ENCODE peak calls at places on chromosomes 4 and X, in four cellular contexts. Q, A, H and P are unnamed samples.

GRCh38 chr4:145409393-145409792 is 72.3 kb upstream of the SMAD1 start:
- DNase-seq in H (no peak), A (no peak), Q (no peak), P (no peak)

GRCh38 chr4:4308800-4309441 is 18.9 kb downstream of the ZBTB49 start:
- DNase-seq in Q (no peak), A (no peak), H (no peak), P (no peak)

GRCh38 chrX:23729214-23729613 is 13.9 kb downstream of the ACOT9 start:
- DNase-seq in A (no peak), H (no peak), Q (no peak), P (no peak)

GRCh38 chr4:35684755-35685154 is 559.6 kb downstream of the ARAP2 start:
- DNase-seq in H (no peak), Q (no peak), A (no peak), P (no peak)

GRCh38 chr4:7900351-7900750 is 39.3 kb downstream of the AFAP1 start:
- DNase-seq in A (peak; percentile 40), H (no peak), Q (no peak), P (peak; percentile 44)

GRCh38 chr4:70704333-70705145 is 16.2 kb downstream of the UTP3 start:
- DNase-seq in H (peak; percentile 87), Q (peak; percentile 73), A (peak; percentile 94), P (peak; percentile 93)

GRCh38 chr4:183783933-183784622 is 121.0 kb upstream of the STOX2 start:
- DNase-seq in H (no peak), A (no peak), Q (no peak), P (no peak)

GRCh38 chrX:39491548-39492297 is 606.0 kb downstream of the BCOR start:
- DNase-seq in Q (no peak), H (no peak), A (no peak), P (no peak)

GRCh38 chr4:173521474-173522159 is 8.4 kb downstream of the HAND2 start:
- DNase-seq in Q (no peak), H (peak; percentile 61), A (no peak), P (peak; percentile 83)

GRCh38 chr4:22689428-22689827 is 3.3 kb upstream of the GBA3 start:
- DNase-seq in Q (no peak), A (no peak), H (no peak), P (no peak)

GRCh38 chrX:154596290-154596929 is 11.5 kb downstream of the CTAG1A start:
- DNase-seq in H (no peak), A (no peak), Q (no peak), P (no peak)

GRCh38 chr4:83993774-83994173 is 457.9 kb downstream of the GPAT3 start:
- DNase-seq in H (no peak), A (peak; percentile 5), Q (peak; percentile 2), P (peak; percentile 19)

GRCh38 chr4:86536166-86536565 is 57.9 kb upstream of the PTPN13 start:
- DNase-seq in A (no peak), Q (no peak), H (no peak), P (no peak)

GRCh38 chrX:8548446-8548845 is 83.8 kb downstream of the VCX3B start:
- DNase-seq in Q (no peak), H (no peak), A (no peak), P (no peak)

DNA sequence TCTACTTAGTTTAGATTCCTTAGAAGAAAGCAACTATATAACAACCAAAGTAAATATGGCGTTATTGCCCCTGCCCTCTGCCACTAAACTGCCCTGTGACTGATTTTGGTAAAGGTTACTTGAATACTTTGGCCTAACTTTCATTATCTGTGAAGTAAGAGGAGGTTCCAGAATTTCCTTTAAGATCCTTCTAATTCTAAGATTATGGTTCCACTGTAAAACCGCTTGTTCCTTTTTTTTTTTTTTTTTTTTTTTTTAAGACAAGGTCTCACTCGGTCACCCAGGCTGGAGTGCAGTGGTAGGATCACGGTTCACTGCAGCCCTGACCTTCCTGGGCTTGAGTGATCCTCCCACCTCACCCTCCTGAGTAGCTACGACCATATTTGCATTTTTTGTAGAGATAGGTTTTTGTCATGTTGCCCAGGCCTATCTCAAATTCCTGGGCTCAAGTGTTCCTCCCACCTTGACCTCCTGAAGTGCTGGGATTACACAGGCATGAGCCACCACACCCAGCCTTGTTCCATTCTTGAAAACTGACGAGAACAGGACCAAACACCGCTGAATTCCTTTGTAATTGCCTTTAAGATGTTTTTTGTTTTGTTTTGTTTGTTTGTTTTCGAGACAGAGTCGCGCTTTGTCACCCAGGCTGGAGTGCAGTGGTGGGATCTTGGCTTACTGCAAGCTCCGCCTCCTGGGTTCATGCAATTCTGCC is 7.0 kb downstream of the PDS5A start:
- DNase-seq in H (no peak), A (peak; percentile 28), Q (peak; percentile 29), P (no peak)
- H3K4me3 ChIP-seq in H (no peak overlapping the region), A (no peak overlapping the region), Q (no peak overlapping the region), P (no peak overlapping the region)

GRCh38 chr4:128827280-128827679 is 17.8 kb downstream of the JADE1 start:
- DNase-seq in A (no peak), H (no peak), Q (no peak), P (no peak)
- H3K4me1 ChIP-seq in A (peaks cover 52% of the 10 kb centered on the region), H (peaks cover 57% of the 10 kb centered on the region), Q (peaks cover 83% of the 10 kb centered on the region), P (peaks cover 6% of the 10 kb centered on the region)

GRCh38 chrX:47540754-47541538 is 20.1 kb upstream of the ARAF start:
- DNase-seq in A (no peak), Q (peak; percentile 91), H (peak; percentile 39), P (peak; percentile 74)
- TF ChIP-seq CTCF in A (peak; percentile 35), Q (peak; percentile 54), H (peak; percentile 71), P (peak; percentile 67)

GRCh38 chr4:138461065-138461464 is 218.9 kb upstream of the SLC7A11 start:
- DNase-seq in H (no peak), A (no peak), Q (no peak), P (no peak)
- H3K4me3 ChIP-seq in H (no peak overlapping the region), A (no peak overlapping the region), Q (no peak overlapping the region), P (no peak overlapping the region)

DNA sequence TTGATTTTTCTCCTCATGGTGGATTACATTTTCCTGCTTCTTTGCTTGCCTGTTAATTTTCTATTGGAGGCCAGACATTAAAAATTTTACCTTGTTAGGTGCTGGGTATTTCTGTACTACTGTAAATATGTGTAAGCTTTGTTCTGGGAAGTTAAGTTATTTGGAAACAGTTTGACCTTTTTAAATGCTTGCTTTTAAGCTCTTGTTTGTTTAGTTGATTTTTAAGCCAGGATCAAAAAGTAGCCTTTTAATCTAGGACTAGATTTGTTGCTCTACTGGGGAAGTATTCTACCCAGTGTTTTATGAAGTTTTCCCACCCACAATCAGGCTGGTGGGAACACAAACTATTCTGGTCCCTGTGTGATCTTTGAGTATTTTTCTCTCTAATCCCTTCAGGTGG is 45.1 kb upstream of the OGT start:
- DNase-seq in A (no peak), H (no peak), Q (no peak), P (no peak)
- H3K4me1 ChIP-seq in A (no peaks in the 10 kb centered on the region), H (no peaks in the 10 kb centered on the region), Q (peaks cover 3% of the 10 kb centered on the region), P (no peaks in the 10 kb centered on the region)

DNA sequence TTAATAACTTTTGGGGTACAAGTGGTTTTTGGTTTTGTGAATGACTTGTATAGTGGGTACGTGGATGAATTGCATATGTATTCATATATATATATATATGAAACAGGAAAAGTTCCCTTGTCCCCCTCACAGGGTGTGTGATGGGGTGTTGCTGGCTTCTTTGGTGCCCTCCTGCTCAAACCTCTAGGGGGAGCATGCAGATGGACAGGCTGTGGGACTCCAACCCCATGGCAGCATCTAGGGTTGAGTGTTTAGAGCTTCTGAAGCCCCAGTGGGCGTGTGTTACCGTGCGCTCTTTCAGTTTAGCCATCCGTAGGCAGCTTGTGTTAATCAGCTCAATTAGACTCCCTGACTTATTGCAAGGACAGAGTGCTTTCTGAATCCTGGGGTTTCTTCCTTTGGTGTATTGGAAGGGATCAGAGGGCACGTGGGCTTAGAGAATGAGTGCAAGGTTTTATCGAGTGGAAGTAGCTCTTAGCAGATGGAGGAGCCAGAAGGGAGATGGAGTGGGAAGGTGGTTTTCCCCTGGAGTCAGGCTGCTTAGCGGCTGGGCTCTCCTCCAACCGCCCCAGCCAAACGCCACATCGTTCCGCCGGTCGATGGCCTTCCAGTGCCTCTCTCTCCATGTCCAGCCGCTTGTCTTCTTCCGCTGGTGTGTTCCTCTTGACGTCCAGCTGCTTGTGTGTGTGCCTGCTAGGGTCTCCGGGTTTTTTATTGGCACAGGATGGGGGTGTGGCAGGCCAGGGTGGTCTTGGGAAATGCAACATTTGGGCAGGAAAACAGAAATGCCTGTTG is 674.4 kb upstream of the LCORL start:
- DNase-seq in Q (no peak), H (no peak), A (peak; percentile 58), P (peak; percentile 36)
- TF ChIP-seq CTCF in Q (no peak), H (no peak), A (no peak), P (peak; percentile 57)

DNA sequence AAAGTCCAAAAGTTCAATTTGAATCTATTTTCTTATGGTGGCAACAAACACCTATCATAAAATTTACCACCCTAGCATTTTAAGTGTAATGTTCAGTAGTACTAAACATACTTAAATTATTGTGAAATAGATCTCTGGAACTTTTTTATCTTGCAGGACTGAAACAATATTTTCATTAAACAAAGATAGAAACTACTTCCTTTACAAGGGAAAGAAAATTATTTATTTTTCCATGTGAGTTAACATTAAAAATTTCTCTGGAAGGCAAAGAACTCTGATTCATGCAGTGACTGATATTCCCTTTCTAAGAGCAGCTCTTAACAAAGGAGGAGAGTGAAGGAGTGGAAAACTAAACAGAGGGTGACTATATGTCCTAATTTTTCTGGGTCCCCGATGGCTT is 40.2 kb downstream of the ADH7 start:
- DNase-seq in H (no peak), A (no peak), Q (no peak), P (no peak)
- H3K4me3 ChIP-seq in H (no peak overlapping the region), A (no peak overlapping the region), Q (no peak overlapping the region), P (no peak overlapping the region)

GRCh38 chr4:74415602-74416300 is 29.2 kb upstream of the AREG start:
- DNase-seq in A (no peak), H (no peak), Q (no peak), P (no peak)

GRCh38 chr4:74414149-74414809 is 30.7 kb upstream of the AREG start:
- DNase-seq in H (no peak), Q (no peak), A (no peak), P (no peak)

GRCh38 chr4:74412225-74412624 is 32.7 kb upstream of the AREG start:
- DNase-seq in H (no peak), A (no peak), Q (no peak), P (no peak)

GRCh38 chr4:74410741-74411140 is 34.2 kb upstream of the AREG start:
- DNase-seq in A (no peak), H (no peak), Q (no peak), P (no peak)

DNA sequence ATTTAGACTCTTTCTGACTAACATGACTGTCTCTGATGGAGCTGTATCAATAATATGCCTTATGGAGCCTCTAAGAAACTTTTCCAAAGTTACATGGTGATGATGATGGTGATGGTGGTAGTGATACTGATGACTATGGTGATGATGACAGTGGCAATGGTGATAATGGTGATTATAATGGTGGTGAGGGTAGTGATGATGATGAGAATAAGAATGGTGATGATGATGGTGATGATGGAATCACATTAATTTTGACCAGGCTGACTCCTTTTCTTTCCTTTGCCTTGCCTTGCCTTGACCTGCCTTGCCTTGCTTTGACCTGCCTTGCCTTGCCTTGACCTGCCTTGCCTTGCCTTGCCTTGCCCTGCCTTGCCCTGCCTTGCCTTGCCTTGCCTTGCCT is 31.7 kb upstream of the AREG start:
- DNase-seq in Q (no peak), H (no peak), A (no peak), P (no peak)
- H3K4me1 ChIP-seq in Q (peaks cover 11% of the 10 kb centered on the region), H (no peaks in the 10 kb centered on the region), A (no peaks in the 10 kb centered on the region), P (no peaks in the 10 kb centered on the region)